ENCODE peak calls at places on chromosome 12, in six cellular contexts. M, Z, B, F, Y and U are unnamed samples.

GRCh38 chr12:124496584-124496983 is 70.8 kb downstream of the NCOR2 start:
- DNase-seq in M (no peak), F (peak; percentile 58), Y (peak; percentile 73), B (peak; percentile 44), Z (no peak), U (peak; percentile 76)

GRCh38 chr12:89927226-89927698 is 218.6 kb upstream of the ATP2B1 start:
- DNase-seq in F (no peak), Z (no peak), Y (peak; percentile 82), M (no peak), B (peak; percentile 90), U (peak; percentile 68)

GRCh38 chr12:19482551-19483109 is 43.3 kb downstream of the AEBP2 start:
- DNase-seq in F (no peak), Z (no peak), B (peak; percentile 93), M (peak; percentile 14), Y (peak; percentile 35), U (peak; percentile 44)

GRCh38 chr12:45303955-45304354 is 88.1 kb downstream of the ANO6 start:
- DNase-seq in F (no peak), Y (no peak), M (no peak), B (no peak), Z (peak; percentile 74), U (no peak)

GRCh38 chr12:42669471-42669997 is 80.0 kb upstream of the PRICKLE1 start:
- DNase-seq in B (no peak), Y (no peak), Z (no peak), M (no peak), F (no peak), U (no peak)

GRCh38 chr12:13165578-13166120 is 30.9 kb upstream of the EMP1 start:
- DNase-seq in F (peak; percentile 49), Y (peak; percentile 9), Z (peak; percentile 77), M (peak; percentile 78), B (peak; percentile 61), U (no peak)

GRCh38 chr12:40215977-40216376 is 8.8 kb upstream of the LRRK2 start:
- DNase-seq in Z (peak; percentile 38), Y (no peak), B (no peak), M (no peak), F (no peak), U (no peak)

GRCh38 chr12:47317182-47317915 is 237.6 kb upstream of the AMIGO2 start:
- DNase-seq in Y (peak; percentile 32), F (no peak), Z (peak; percentile 36), M (no peak), B (peak; percentile 44), U (peak; percentile 31)

GRCh38 chr12:58893421-58893986 is 26.8 kb downstream of the LRIG3 start:
- DNase-seq in M (no peak), F (no peak), Z (no peak), B (no peak), Y (no peak), U (no peak)

GRCh38 chr12:123384318-123384993 is 524 bp downstream of the KMT5A start:
- DNase-seq in Z (no peak), B (peak; percentile 38), F (peak; percentile 38), Y (no peak), M (peak; percentile 18), U (no peak)

GRCh38 chr12:5441497-5442236 is 9.8 kb downstream of the NTF3 start:
- DNase-seq in Y (no peak), M (no peak), F (peak; percentile 58), B (no peak), Z (peak; percentile 95), U (no peak)

GRCh38 chr12:31655208-31655607 is 4.3 kb upstream of the ETFBKMT start:
- DNase-seq in B (no peak), Z (no peak), F (no peak), M (no peak), Y (no peak), U (no peak)

GRCh38 chr12:104526320-104526719 is 69.6 kb downstream of the CHST11 start:
- DNase-seq in M (no peak), Y (no peak), F (no peak), B (no peak), Z (no peak), U (no peak)

GRCh38 chr12:56990648-56991318 is 15.6 kb downstream of the ZBTB39 start:
- DNase-seq in F (no peak), Y (no peak), Z (no peak), B (no peak), M (no peak), U (peak; percentile 11)

GRCh38 chr12:76303365-76303764 is 44.9 kb downstream of the BBS10 start:
- DNase-seq in Z (no peak), F (no peak), M (no peak), B (no peak), Y (no peak), U (no peak)

GRCh38 chr12:114671321-114671663 is 12.7 kb downstream of the TBX3 start:
- DNase-seq in M (no peak), Y (no peak), B (no peak), Z (no peak), F (no peak), U (no peak)

GRCh38 chr12:15180325-15180724 is 40.9 kb downstream of the RERG start:
- DNase-seq in B (no peak), M (no peak), Z (no peak), Y (no peak), F (no peak), U (no peak)

GRCh38 chr12:106644335-106645073 is 61.7 kb downstream of the RFX4 start:
- DNase-seq in Z (no peak), M (no peak), Y (no peak), B (no peak), F (no peak), U (no peak)

GRCh38 chr12:45834809-45835208 is 105.3 kb downstream of the ARID2 start:
- DNase-seq in F (no peak), M (no peak), B (no peak), Z (no peak), Y (no peak), U (no peak)

GRCh38 chr12:116697305-116698130 is 40.4 kb downstream of the SPRING1 start:
- DNase-seq in F (peak; percentile 34), M (no peak), B (peak; percentile 35), Z (no peak), Y (peak; percentile 56), U (peak; percentile 66)

GRCh38 chr12:96578526-96579125 is 89.2 kb downstream of the CFAP54 start:
- DNase-seq in F (peak; percentile 12), Z (peak; percentile 63), B (peak; percentile 71), Y (peak; percentile 62), M (no peak), U (peak; percentile 37)

GRCh38 chr12:40946612-40947194 is 241.4 kb upstream of the PDZRN4 start:
- DNase-seq in B (peak; percentile 32), M (no peak), Y (peak; percentile 7), F (peak; percentile 2), Z (peak; percentile 39), U (peak; percentile 7)

GRCh38 chr12:30830751-30831150 is 76.0 kb upstream of the CAPRIN2 start:
- DNase-seq in F (no peak), M (no peak), Y (no peak), B (no peak), Z (no peak), U (no peak)

GRCh38 chr12:110223777-110224378 is 57.2 kb upstream of the ATP2A2 start:
- DNase-seq in M (no peak), Y (no peak), B (no peak), F (no peak), Z (no peak), U (no peak)

GRCh38 chr12:109740694-109741245 is 27.1 kb downstream of the FAM222A start:
- DNase-seq in M (no peak), F (no peak), Z (no peak), B (no peak), Y (no peak), U (no peak)

GRCh38 chr12:57430117-57430930 is 519 bp downstream of the R3HDM2 start:
- DNase-seq in Y (peak; percentile 93), Z (peak; percentile 25), B (no peak), F (peak; percentile 31), M (no peak), U (no peak)

GRCh38 chr12:23464241-23464812 is 485.1 kb downstream of the SOX5 start:
- DNase-seq in F (no peak), B (no peak), Z (no peak), Y (no peak), M (no peak), U (no peak)

GRCh38 chr12:64752833-64753238 is 6.4 kb downstream of the GNS start:
- DNase-seq in Y (no peak), Z (no peak), B (no peak), M (no peak), F (no peak), U (no peak)

GRCh38 chr12:63930971-63931370 is 86.5 kb downstream of the SRGAP1 start:
- DNase-seq in M (no peak), Z (peak; percentile 88), B (no peak), Y (no peak), F (peak; percentile 22), U (no peak)

GRCh38 chr12:89350260-89350659 is 2.0 kb downstream of the DUSP6 start:
- DNase-seq in M (no peak), Y (no peak), B (no peak), F (no peak), Z (no peak), U (no peak)

GRCh38 chr12:45674583-45674982 is 54.9 kb upstream of the ARID2 start:
- DNase-seq in F (peak; percentile 45), Z (peak; percentile 73), M (no peak), B (no peak), Y (no peak), U (no peak)

GRCh38 chr12:26434299-26434915 is 239.0 kb downstream of the SSPN start:
- DNase-seq in F (peak; percentile 36), Z (peak; percentile 71), Y (peak; percentile 17), B (peak; percentile 67), M (no peak), U (peak; percentile 28)

GRCh38 chr12:57591567-57592325 is 754 bp downstream of the PIP4K2C start:
- DNase-seq in M (no peak), Z (peak; percentile 10), Y (no peak), B (no peak), F (peak; percentile 53), U (no peak)

GRCh38 chr12:53060064-53060720 is 10.3 kb downstream of the TNS2 start:
- DNase-seq in F (no peak), Z (no peak), M (no peak), B (no peak), Y (no peak), U (no peak)

GRCh38 chr12:124764870-124765570 is 98.6 kb downstream of the SCARB1 start:
- DNase-seq in Z (peak; percentile 100), B (no peak), F (peak; percentile 85), Y (no peak), M (no peak), U (no peak)

GRCh38 chr12:1131811-1132224 is 140.8 kb downstream of the ERC1 start:
- DNase-seq in Y (no peak), Z (no peak), F (no peak), M (no peak), B (no peak), U (no peak)